ENCODE peak calls at places on chromosomes 12 and 14, in six cellular contexts. One of them, this sample, is unnamed. For H3K27me3, the result is how much of the 10 kb centered on the place peaks cover.

GRCh38 chr12:114316076-114316475 is 89.9 kb downstream of the TBX5 start:
- DNase-seq in neural progenitor cell: no peak
- DNase-seq in SK-N-SH: no peak
- DNase-seq in HCT116: no peak
- DNase-seq in PC-3: peak
- DNase-seq in MM.1S: no peak
- DNase-seq in this sample: peak

GRCh38 chr12:70739741-70740140 is 102.5 kb upstream of the PTPRB start:
- DNase-seq in neural progenitor cell: no peak
- DNase-seq in PC-3: no peak
- DNase-seq in MM.1S: no peak
- DNase-seq in SK-N-SH: no peak
- DNase-seq in HCT116: no peak
- DNase-seq in this sample: no peak

GRCh38 chr14:23106747-23107045 is 1.9 kb upstream of the CIROP start:
- DNase-seq in MM.1S: no peak
- DNase-seq in SK-N-SH: no peak
- DNase-seq in HCT116: no peak
- DNase-seq in neural progenitor cell: no peak
- DNase-seq in PC-3: no peak
- DNase-seq in this sample: no peak

GRCh38 chr14:89624500-89625156 is 207.6 kb upstream of the FOXN3 start:
- DNase-seq in MM.1S: no peak
- DNase-seq in HCT116: no peak
- DNase-seq in SK-N-SH: no peak
- DNase-seq in neural progenitor cell: no peak
- DNase-seq in PC-3: no peak
- DNase-seq in this sample: no peak

GRCh38 chr14:32246751-32247150 is 43.7 kb upstream of the RNU6-8 start:
- DNase-seq in PC-3: no peak
- DNase-seq in MM.1S: no peak
- DNase-seq in HCT116: no peak
- DNase-seq in neural progenitor cell: no peak
- DNase-seq in SK-N-SH: no peak
- DNase-seq in this sample: no peak

GRCh38 chr12:105399428-105400081 is 69.1 kb downstream of the C12orf75 start:
- DNase-seq in SK-N-SH: no peak
- DNase-seq in neural progenitor cell: no peak
- DNase-seq in PC-3: no peak
- DNase-seq in HCT116: no peak
- DNase-seq in MM.1S: no peak
- DNase-seq in this sample: no peak

GRCh38 chr14:70856851-70857498 is 47.7 kb upstream of the MAP3K9 start:
- DNase-seq in PC-3: peak
- DNase-seq in SK-N-SH: no peak
- DNase-seq in HCT116: no peak
- DNase-seq in MM.1S: no peak
- DNase-seq in neural progenitor cell: no peak
- DNase-seq in this sample: peak

GRCh38 chr14:61298834-61299233 is 17.7 kb upstream of the TMEM30B start:
- DNase-seq in SK-N-SH: no peak
- DNase-seq in HCT116: no peak
- DNase-seq in MM.1S: no peak
- DNase-seq in PC-3: no peak
- DNase-seq in neural progenitor cell: no peak
- DNase-seq in this sample: no peak

GRCh38 chr14:28770574-28770973 is 4.0 kb downstream of the FOXG1 start:
- DNase-seq in neural progenitor cell: peak
- DNase-seq in MM.1S: no peak
- DNase-seq in PC-3: no peak
- DNase-seq in SK-N-SH: no peak
- DNase-seq in HCT116: no peak
- DNase-seq in this sample: no peak

GRCh38 chr12:10069099-10069498 is 29.7 kb downstream of the CLEC1A start:
- DNase-seq in MM.1S: no peak
- DNase-seq in PC-3: no peak
- DNase-seq in SK-N-SH: no peak
- DNase-seq in neural progenitor cell: no peak
- DNase-seq in HCT116: no peak
- DNase-seq in this sample: peak

GRCh38 chr14:34750670-34751069 is 36.3 kb upstream of the CFL2 start:
- DNase-seq in PC-3: no peak
- DNase-seq in neural progenitor cell: no peak
- DNase-seq in MM.1S: no peak
- DNase-seq in SK-N-SH: no peak
- DNase-seq in HCT116: no peak
- DNase-seq in this sample: peak

GRCh38 chr12:122413516-122414404 is 8.7 kb downstream of the CLIP1 start:
- DNase-seq in MM.1S: no peak
- DNase-seq in PC-3: no peak
- DNase-seq in HCT116: no peak
- DNase-seq in SK-N-SH: no peak
- DNase-seq in neural progenitor cell: no peak
- DNase-seq in this sample: peak

GRCh38 chr12:2640281-2640680 is 154.5 kb upstream of the FKBP4 start:
- DNase-seq in PC-3: no peak
- DNase-seq in neural progenitor cell: no peak
- DNase-seq in SK-N-SH: no peak
- DNase-seq in HCT116: no peak
- DNase-seq in MM.1S: no peak
- DNase-seq in this sample: peak

GRCh38 chr12:133180669-133181068 is 626 bp upstream of the ZNF268 start:
- DNase-seq in PC-3: no peak
- DNase-seq in neural progenitor cell: no peak
- DNase-seq in MM.1S: no peak
- DNase-seq in SK-N-SH: no peak
- DNase-seq in HCT116: no peak
- DNase-seq in this sample: no peak

GRCh38 chr12:133174901-133175300 is 6.4 kb upstream of the ZNF268 start:
- DNase-seq in SK-N-SH: no peak
- DNase-seq in PC-3: no peak
- DNase-seq in neural progenitor cell: no peak
- DNase-seq in HCT116: no peak
- DNase-seq in MM.1S: no peak
- DNase-seq in this sample: no peak
- H3K27me3 ChIP-seq in SK-N-SH: under half
- H3K27me3 ChIP-seq in PC-3: under half
- H3K27me3 ChIP-seq in neural progenitor cell: under half
- H3K27me3 ChIP-seq in HCT116: under half
- H3K27me3 ChIP-seq in MM.1S: under half
- H3K27me3 ChIP-seq in this sample: under half

DNA sequence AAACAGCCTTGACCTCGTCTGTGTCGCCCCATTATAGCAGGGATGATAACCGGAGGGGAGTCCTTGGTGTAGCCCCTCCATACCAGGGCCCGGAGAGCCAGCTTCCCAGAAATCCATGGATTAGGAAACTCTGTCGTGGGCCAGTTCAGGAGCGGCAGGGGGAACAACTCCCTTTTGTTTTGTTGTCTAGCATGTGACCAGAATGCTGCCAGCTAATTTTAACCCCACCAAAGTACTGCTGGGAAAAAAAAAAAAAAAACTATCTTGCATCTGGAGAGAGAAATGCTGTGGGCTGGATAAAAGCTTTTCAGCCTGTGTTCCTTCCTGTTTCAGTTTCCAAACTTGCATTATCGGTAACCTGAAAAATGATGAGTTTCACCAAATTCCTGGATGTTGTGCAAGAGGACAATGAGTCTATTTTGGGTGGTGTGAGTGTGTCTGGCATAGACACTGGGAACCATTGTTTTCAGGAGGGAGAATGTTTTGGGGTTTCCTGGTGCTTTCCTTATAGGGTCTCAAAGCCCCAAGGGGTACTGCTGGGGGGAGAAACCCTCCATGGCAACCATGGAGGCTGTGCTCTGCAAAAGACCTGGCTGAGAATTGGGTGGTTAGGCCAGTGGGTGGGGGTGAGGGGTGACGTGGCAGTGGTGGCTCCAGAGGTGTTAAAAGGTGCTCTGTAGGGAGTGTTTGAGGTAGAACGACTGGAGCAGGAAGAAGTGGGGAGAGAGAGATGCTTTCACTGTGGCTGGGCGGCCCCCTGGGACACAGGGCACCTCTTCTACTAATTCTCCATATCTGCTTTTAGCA is 14.9 kb upstream of the IRF2BPL start:
- DNase-seq in MM.1S: no peak
- DNase-seq in SK-N-SH: no peak
- DNase-seq in PC-3: peak
- DNase-seq in neural progenitor cell: no peak
- DNase-seq in HCT116: no peak
- DNase-seq in this sample: peak
- H3K9ac ChIP-seq in MM.1S: no peak
- H3K9ac ChIP-seq in SK-N-SH: peak
- H3K9ac ChIP-seq in PC-3: peak
- H3K9ac ChIP-seq in neural progenitor cell: no peak
- H3K9ac ChIP-seq in HCT116: peak
- H3K9ac ChIP-seq in this sample: peak

GRCh38 chr14:101082036-101082435 is 178.5 kb upstream of the RTL1 start:
- DNase-seq in PC-3: no peak
- DNase-seq in SK-N-SH: no peak
- DNase-seq in HCT116: no peak
- DNase-seq in MM.1S: no peak
- DNase-seq in neural progenitor cell: no peak
- DNase-seq in this sample: no peak

GRCh38 chr14:101080922-101081593 is 177.5 kb upstream of the RTL1 start:
- DNase-seq in SK-N-SH: no peak
- DNase-seq in PC-3: no peak
- DNase-seq in neural progenitor cell: no peak
- DNase-seq in HCT116: no peak
- DNase-seq in MM.1S: no peak
- DNase-seq in this sample: no peak

GRCh38 chr14:101082436-101083384 is 179.2 kb upstream of the RTL1 start:
- DNase-seq in SK-N-SH: no peak
- DNase-seq in HCT116: no peak
- DNase-seq in MM.1S: no peak
- DNase-seq in neural progenitor cell: no peak
- DNase-seq in PC-3: no peak
- DNase-seq in this sample: no peak

GRCh38 chr14:101084436-101084826 is 180.9 kb upstream of the RTL1 start:
- DNase-seq in MM.1S: no peak
- DNase-seq in HCT116: no peak
- DNase-seq in neural progenitor cell: no peak
- DNase-seq in PC-3: no peak
- DNase-seq in SK-N-SH: no peak
- DNase-seq in this sample: no peak

DNA sequence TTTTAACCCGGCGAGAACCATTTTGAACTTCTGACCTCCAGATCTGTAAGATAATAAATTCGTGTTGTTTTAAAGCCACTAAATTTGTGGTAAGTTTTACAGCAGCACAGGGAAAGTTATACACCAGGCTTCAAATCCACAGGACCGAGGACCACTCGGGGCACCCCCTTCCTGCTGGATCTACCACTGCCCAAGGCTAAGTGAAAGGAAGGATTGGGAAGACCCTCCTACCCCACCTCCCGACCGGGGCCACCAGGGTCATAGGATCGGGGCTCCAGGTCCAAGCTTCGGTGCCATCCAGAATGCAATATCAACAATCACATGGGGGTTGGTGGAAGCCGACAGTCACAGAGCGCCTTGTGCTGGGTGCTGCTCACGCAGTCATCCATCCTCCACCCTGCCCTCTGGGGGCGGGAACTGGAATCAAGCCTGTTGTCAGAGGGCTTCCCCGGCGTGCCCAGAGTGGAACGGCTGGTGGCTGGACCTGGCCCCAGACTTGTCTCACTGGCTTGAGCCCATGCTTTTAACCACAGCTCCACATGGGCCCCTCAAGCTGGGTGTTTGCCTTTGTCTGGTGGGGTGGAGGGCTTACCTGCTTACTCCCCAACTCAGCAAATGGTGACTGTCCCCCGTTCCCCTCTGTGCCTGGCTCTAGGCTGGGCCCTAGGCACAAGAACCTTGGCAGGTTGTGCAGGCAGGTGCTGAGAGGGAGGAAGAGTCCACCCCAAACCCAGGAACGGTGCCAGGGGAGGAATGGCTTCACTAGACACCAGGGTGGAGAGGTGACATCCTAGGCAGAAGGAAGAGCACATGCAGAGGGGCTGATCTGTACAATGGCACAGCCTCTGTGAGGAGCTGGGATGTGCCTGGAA is 180.3 kb upstream of the RTL1 start:
- DNase-seq in PC-3: peak
- DNase-seq in SK-N-SH: no peak
- DNase-seq in MM.1S: no peak
- DNase-seq in HCT116: peak
- DNase-seq in neural progenitor cell: peak
- DNase-seq in this sample: peak
- TF ChIP-seq EZH2phosphoT487 in PC-3: no peak
- TF ChIP-seq EZH2phosphoT487 in SK-N-SH: no peak
- TF ChIP-seq EZH2phosphoT487 in MM.1S: no peak
- TF ChIP-seq EZH2phosphoT487 in HCT116: no peak
- TF ChIP-seq EZH2phosphoT487 in neural progenitor cell: no peak
- TF ChIP-seq EZH2phosphoT487 in this sample: no peak

GRCh38 chr14:55127491-55127951 is 1.5 kb upstream of the LGALS3 start:
- DNase-seq in neural progenitor cell: no peak
- DNase-seq in MM.1S: no peak
- DNase-seq in HCT116: no peak
- DNase-seq in SK-N-SH: no peak
- DNase-seq in PC-3: peak
- DNase-seq in this sample: peak

GRCh38 chr14:55128386-55129085 is 516 bp upstream of the LGALS3 start:
- DNase-seq in HCT116: no peak
- DNase-seq in MM.1S: no peak
- DNase-seq in SK-N-SH: no peak
- DNase-seq in neural progenitor cell: no peak
- DNase-seq in PC-3: no peak
- DNase-seq in this sample: peak

GRCh38 chr14:55130194-55130550 is 1.1 kb downstream of the LGALS3 start:
- DNase-seq in neural progenitor cell: no peak
- DNase-seq in SK-N-SH: no peak
- DNase-seq in HCT116: no peak
- DNase-seq in PC-3: peak
- DNase-seq in MM.1S: no peak
- DNase-seq in this sample: peak

GRCh38 chr14:55129086-55129427 is at the start of gene LGALS3:
- DNase-seq in PC-3: peak
- DNase-seq in neural progenitor cell: peak
- DNase-seq in MM.1S: peak
- DNase-seq in HCT116: no peak
- DNase-seq in SK-N-SH: peak
- DNase-seq in this sample: peak

DNA sequence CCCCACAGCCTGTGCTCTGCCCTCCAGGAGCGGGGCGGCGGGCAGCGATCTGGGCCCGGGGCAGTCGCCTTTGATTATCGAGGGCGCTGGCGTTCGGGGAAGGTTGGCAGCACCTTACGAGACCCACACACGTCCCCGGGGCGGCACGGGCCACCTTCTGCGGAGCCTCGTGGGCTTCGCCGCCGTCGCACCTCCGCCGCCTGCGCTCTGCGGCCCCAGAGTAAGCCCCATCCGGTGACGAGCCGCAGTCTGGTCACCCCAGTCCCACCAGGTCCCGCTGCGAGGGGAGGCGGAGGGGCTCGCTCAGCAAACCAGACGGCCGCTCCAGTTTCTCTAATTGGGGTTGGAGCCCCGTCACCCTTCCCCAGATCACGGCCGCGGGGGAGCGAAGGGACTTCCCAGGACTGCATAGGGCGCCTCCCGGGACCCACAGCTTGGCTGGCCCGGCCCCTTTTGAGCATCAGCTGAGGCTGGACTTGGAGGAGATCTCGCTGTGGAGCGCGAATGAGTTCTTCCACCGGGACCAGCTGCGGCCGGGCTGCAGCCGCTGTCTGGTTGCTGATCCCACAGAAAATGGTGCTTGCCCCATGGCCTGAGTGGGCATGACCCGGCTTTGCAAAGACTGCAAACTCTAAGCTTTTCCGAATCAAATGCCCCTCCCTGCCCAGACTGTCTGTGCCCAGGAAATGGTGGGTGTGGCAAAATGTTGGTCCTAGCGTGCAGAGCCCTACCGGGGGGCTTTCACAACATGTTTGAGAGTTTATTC is 559 bp downstream of the LGALS3 start:
- DNase-seq in PC-3: peak
- DNase-seq in MM.1S: peak
- DNase-seq in SK-N-SH: peak
- DNase-seq in HCT116: no peak
- DNase-seq in neural progenitor cell: peak
- DNase-seq in this sample: peak
- H3K27me3 ChIP-seq in PC-3: under half
- H3K27me3 ChIP-seq in MM.1S: under half
- H3K27me3 ChIP-seq in SK-N-SH: under half
- H3K27me3 ChIP-seq in HCT116: under half
- H3K27me3 ChIP-seq in neural progenitor cell: half or more
- H3K27me3 ChIP-seq in this sample: under half

This sample was measured in GM23248.